ENCODE peak calls at places on chromosome 20, in seven cellular contexts. Y is ovary, L is A549, I is K562, P is upper lobe of left lung, A is stomach, N is transverse colon. D is an unnamed sample.
A peak's percentile ranks its signal among the peaks of the same experiment; 100 is the strongest.

GRCh38 chr20:47353697-47354387 is 2.7 kb downstream of the ZMYND8 start:
- DNase-seq in Y (no peak), L (no peak), I (peak; percentile 56), P (no peak), A (no peak), N (no peak), D (no peak)

GRCh38 chr20:12640255-12640654 is 368.5 kb upstream of the SPTLC3 start:
- DNase-seq in Y (no peak), L (no peak), I (no peak), P (no peak), A (no peak), N (peak; percentile 8), D (no peak)

GRCh38 chr20:37846573-37846972 is 56.4 kb upstream of the VSTM2L start:
- DNase-seq in Y (no peak), L (no peak), I (no peak), P (no peak), A (no peak), N (no peak), D (no peak)

GRCh38 chr20:9353916-9354276 is 160.5 kb upstream of the LAMP5 start:
- DNase-seq in Y (no peak), L (no peak), I (no peak), P (no peak), A (no peak), N (no peak), D (no peak)

GRCh38 chr20:24909086-24909780 is 39.8 kb upstream of the CST7 start:
- DNase-seq in Y (no peak), L (no peak), I (no peak), P (no peak), A (no peak), N (no peak), D (no peak)

GRCh38 chr20:956330-956951 is 40.3 kb upstream of the ANGPT4 start:
- DNase-seq in Y (peak; percentile 50), L (peak; percentile 77), I (peak; percentile 34), P (no peak), A (peak; percentile 77), N (peak; percentile 61), D (no peak)

GRCh38 chr20:33658929-33659328 is 3.2 kb upstream of the C20orf144 start:
- DNase-seq in Y (no peak), L (no peak), I (no peak), P (no peak), A (no peak), N (no peak), D (no peak)

GRCh38 chr20:36824142-36824940 is 50.8 kb upstream of the DSN1 start:
- DNase-seq in Y (no peak), L (no peak), I (no peak), P (no peak), A (no peak), N (no peak), D (no peak)

GRCh38 chr20:44643596-44644383 is 7.7 kb downstream of the ADA start:
- DNase-seq in Y (peak; percentile 22), L (peak; percentile 93), I (no peak), P (peak; percentile 65), A (peak; percentile 49), N (peak; percentile 51), D (no peak)

GRCh38 chr20:38330638-38331037 is 15.6 kb upstream of the LBP start:
- DNase-seq in Y (no peak), L (no peak), I (no peak), P (no peak), A (no peak), N (no peak), D (no peak)

GRCh38 chr20:35653430-35653734 is 11.3 kb downstream of the CPNE1 start:
- DNase-seq in Y (no peak), L (no peak), I (no peak), P (no peak), A (no peak), N (no peak), D (no peak)

GRCh38 chr20:48614593-48615274 is 213.1 kb downstream of the PREX1 start:
- DNase-seq in Y (no peak), L (no peak), I (no peak), P (no peak), A (no peak), N (no peak), D (no peak)

DNA sequence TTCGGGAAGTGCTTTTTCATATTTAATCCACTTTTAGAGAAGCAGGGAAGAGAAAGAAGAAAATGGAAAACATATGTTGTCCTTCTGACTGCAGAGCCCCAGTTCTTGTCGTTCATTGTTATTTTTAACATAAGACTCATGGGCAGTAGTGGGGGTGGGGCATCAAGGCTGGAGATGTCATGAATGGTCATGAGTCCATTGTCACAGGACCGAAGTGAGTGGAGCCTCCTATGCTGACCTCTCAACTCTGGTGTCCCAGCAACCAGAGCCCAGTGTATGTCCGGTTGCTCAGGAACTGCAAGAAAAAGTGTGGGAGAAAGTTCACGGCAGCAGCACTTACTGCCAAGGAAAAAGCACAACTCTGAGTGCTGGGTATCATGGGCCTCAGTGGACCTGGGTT is 108.6 kb downstream of the BANF2 start:
- DNase-seq in Y (peak; percentile 51), L (no peak), I (no peak), P (no peak), A (no peak), N (no peak), D (no peak)
- TF ChIP-seq EP300 in Y (no peak), L (no peak), I (no peak), P (no peak), A (no peak), N (no peak), D (no peak)

GRCh38 chr20:50242178-50242514 is 51.5 kb downstream of the CEBPB start:
- DNase-seq in Y (no peak), L (no peak), I (no peak), P (no peak), A (no peak), N (no peak), D (no peak)

GRCh38 chr20:50238081-50238800 is 47.6 kb downstream of the CEBPB start:
- DNase-seq in Y (no peak), L (no peak), I (no peak), P (no peak), A (no peak), N (no peak), D (no peak)

GRCh38 chr20:50237349-50237748 is 46.7 kb downstream of the CEBPB start:
- DNase-seq in Y (no peak), L (no peak), I (no peak), P (no peak), A (peak; percentile 48), N (no peak), D (no peak)

GRCh38 chr20:50242548-50242862 is 51.9 kb downstream of the CEBPB start:
- DNase-seq in Y (no peak), L (no peak), I (no peak), P (no peak), A (no peak), N (no peak), D (no peak)

GRCh38 chr20:50240092-50240491 is 49.5 kb downstream of the CEBPB start:
- DNase-seq in Y (no peak), L (no peak), I (no peak), P (no peak), A (no peak), N (no peak), D (no peak)
- TF ChIP-seq EP300 in Y (no peak), L (no peak), I (no peak), P (no peak), A (no peak), N (no peak), D (no peak)

DNA sequence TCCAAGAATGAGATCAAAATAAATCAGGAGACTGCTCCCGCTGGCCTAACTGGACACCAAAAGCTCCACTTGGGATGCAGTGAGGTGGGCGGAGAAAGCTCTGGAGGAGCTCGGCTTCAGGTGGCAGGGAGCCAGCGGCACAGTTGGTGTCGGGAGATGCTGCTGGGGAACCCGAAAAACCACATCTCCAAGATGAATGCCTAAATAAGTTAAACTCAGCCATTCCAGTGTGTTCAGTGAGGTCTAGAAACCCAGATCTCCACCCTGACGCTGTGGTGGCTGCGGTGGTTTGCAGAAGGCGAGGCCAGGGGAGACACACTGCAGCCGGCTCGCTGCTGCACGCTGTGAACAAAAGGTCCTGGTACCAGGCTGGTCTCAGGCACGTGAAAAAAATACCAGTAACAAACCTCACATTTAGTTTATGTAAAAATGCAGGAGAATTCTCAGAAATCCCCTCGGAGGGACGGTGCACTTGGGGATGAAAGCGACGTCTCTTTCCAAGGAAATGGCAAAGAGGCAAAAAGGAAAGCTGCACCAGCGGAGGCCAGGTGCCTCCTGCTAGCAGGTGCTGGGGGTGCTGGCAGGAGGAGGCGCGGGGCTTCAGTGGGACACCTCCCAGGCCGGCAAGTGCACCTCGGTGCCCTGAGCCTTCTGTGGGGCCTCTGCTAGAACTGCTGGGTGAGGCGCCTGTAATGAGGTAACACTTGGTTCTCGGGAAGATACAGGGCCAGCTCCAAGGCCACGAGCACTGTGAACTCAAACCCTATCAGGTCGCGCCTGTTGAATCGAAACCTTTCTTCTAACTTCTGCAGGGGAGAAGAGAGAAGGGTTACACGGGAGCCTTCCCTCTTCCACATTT is 3.6 kb downstream of the RPS21 start:
- DNase-seq in Y (no peak), L (no peak), I (no peak), P (peak; percentile 34), A (no peak), N (no peak), D (no peak)
- TF ChIP-seq EP300 in Y (no peak), L (no peak), I (no peak), P (no peak), A (no peak), N (no peak), D (no peak)

DNA sequence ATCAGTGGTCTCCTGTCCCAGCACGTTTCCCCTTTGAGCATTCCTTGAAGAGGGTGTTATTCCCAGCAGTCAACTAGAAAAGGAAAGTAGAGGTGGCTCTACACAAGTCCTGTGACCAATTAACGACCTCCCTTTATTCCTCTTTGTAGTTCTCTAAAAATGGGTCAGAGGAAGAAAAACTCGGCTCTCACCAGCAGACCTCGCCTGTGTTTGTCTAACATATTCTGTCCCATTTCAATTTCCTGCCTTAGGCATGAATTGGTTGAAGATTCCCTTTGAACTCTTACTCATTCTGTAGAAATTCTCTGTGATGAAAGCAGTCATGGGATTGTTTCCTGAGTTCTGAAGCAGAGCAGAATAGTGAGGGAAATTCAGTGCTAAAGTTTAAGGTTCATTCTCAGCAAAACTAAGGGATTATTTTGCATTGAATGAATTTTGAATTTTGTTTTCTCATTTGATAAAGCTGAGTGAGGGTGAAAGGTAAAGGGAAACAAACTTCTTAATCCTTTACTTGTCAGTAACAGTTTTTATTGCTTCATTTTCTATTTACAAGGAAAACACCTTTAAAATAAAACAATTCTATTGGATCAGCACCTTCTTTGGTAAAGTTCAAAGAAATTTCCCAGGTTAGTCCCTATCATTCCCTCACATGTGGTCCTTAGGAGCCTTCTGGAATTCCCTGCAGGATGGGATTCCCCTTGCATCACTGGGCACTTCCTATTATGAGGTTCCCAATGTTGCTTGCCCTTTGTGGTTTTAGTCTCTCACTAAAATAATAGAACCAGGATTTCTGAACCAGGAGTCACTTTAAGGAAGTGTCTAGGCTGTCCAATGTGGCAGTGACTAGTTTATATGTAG is 105.8 kb downstream of the SLX4IP start:
- DNase-seq in Y (no peak), L (peak; percentile 86), I (no peak), P (no peak), A (no peak), N (no peak), D (no peak)
- TF ChIP-seq EP300 in Y (no peak), L (peak; percentile 87), I (no peak), P (no peak), A (no peak), N (no peak), D (no peak)